ENCODE peak calls at places on chromosome 6, in five cellular contexts. K is Calu3; L is NCI-H1436; M is stimulated activated CD8-positive, alpha-beta memory T cell treated with anti-CD3 and anti-CD28 coated beads, Interleukin-15, amount 100 ng/mL, for 4 hours; U is naive B cell. H is an unnamed sample.

GRCh38 chr6:29602564-29603361 is 17.8 kb downstream of the OR2H2 start:
- DNase-seq in K (peak; percentile 42), L (peak; percentile 9), M (no peak), U (no peak), H (no peak)

GRCh38 chr6:32168350-32168749 is 4.0 kb downstream of the EGFL8 start:
- DNase-seq in K (no peak), L (no peak), M (no peak), U (no peak), H (no peak)

GRCh38 chr6:11685411-11686093 is 93.1 kb downstream of the ADTRP start:
- DNase-seq in K (peak; percentile 26), L (no peak), M (no peak), U (no peak), H (peak; percentile 77)

GRCh38 chr6:37242429-37243052 is 15.0 kb upstream of the TBC1D22B start:
- DNase-seq in K (peak; percentile 71), L (no peak), M (no peak), U (no peak), H (peak; percentile 98)

GRCh38 chr6:170000071-170000843 is 248.8 kb downstream of the ERMARD start:
- DNase-seq in K (no peak), L (no peak), M (no peak), U (no peak), H (no peak)

GRCh38 chr6:114364295-114364694 is 21.5 kb upstream of the HS3ST5 start:
- DNase-seq in K (peak; percentile 46), L (no peak), M (no peak), U (no peak), H (peak; percentile 65)

GRCh38 chr6:104356197-104356596 is 503.5 kb downstream of the HACE1 start:
- DNase-seq in K (no peak), L (no peak), M (no peak), U (no peak), H (no peak)

GRCh38 chr6:160996316-160996715 is 4.7 kb downstream of the MAP3K4 start:
- DNase-seq in K (no peak), L (no peak), M (no peak), U (no peak), H (no peak)

GRCh38 chr6:131741688-131742393 is 31.0 kb upstream of the CTAGE9 start:
- DNase-seq in K (no peak), L (no peak), M (no peak), U (no peak), H (no peak)

GRCh38 chr6:160121558-160121957 is at the start of gene SLC22A1:
- DNase-seq in K (no peak), L (no peak), M (no peak), U (no peak), H (no peak)

GRCh38 chr6:52276130-52276529 is 8.4 kb downstream of the MCM3 start:
- DNase-seq in K (no peak), L (no peak), M (no peak), U (no peak), H (no peak)

GRCh38 chr6:16684195-16684689 is 77.0 kb downstream of the ATXN1 start:
- DNase-seq in K (no peak), L (no peak), M (no peak), U (no peak), H (no peak)